ENCODE peak calls at places on chromosomes 13 and 19, in five cellular contexts. Q is iPS-NIHi11, Y is smooth muscle cell of the brain vasculature, Z is GM20000, X is endodermal cell. C is an unnamed sample.

GRCh38 chr13:66222926-66223325 is 1007.2 kb downstream of the PCDH9 start:
- DNase-seq in Q (no peak), Y (no peak), Z (peak; percentile 13), X (no peak), C (no peak)

GRCh38 chr13:113216165-113217056 is 7.0 kb downstream of the CUL4A start:
- DNase-seq in Q (peak; percentile 73), Y (no peak), Z (no peak), X (peak; percentile 74), C (no peak)

GRCh38 chr19:47805313-47805712 is 962 bp upstream of the TPRX1 start:
- DNase-seq in Q (no peak), Y (no peak), Z (no peak), X (no peak), C (no peak)

GRCh38 chr13:90696656-90697055 is 650.8 kb upstream of the MIR17HG start:
- DNase-seq in Q (no peak), Y (no peak), Z (no peak), X (no peak), C (no peak)

GRCh38 chr19:862529-863304 is 3.3 kb downstream of the CFD start:
- DNase-seq in Q (peak; percentile 83), Y (no peak), Z (peak; percentile 90), X (peak; percentile 95), C (no peak)

GRCh38 chr13:26968431-26969335 is 202.9 kb downstream of the USP12 start:
- DNase-seq in Q (no peak), Y (no peak), Z (no peak), X (peak; percentile 65), C (no peak)

GRCh38 chr13:32852568-32852967 is 163.7 kb upstream of the KL start:
- DNase-seq in Q (no peak), Y (no peak), Z (no peak), X (no peak), C (no peak)

GRCh38 chr13:27619711-27620376 is 485 bp downstream of the LNX2 start:
- DNase-seq in Q (no peak), Y (no peak), Z (no peak), X (no peak), C (peak; percentile 2)

GRCh38 chr13:32246468-32246867 is 68.7 kb downstream of the ZAR1L start:
- DNase-seq in Q (peak; percentile 82), Y (peak; percentile 49), Z (peak; percentile 70), X (peak; percentile 93), C (peak; percentile 52)

GRCh38 chr19:35162471-35163326 is 8.2 kb downstream of the FXYD5 start:
- DNase-seq in Q (no peak), Y (no peak), Z (no peak), X (no peak), C (no peak)

GRCh38 chr19:18784786-18785120 is 6.4 kb downstream of the COMP start:
- DNase-seq in Q (peak; percentile 2), Y (no peak), Z (no peak), X (no peak), C (no peak)

GRCh38 chr13:52906122-52906903 is 57.9 kb upstream of the PCDH8 start:
- DNase-seq in Q (no peak), Y (no peak), Z (no peak), X (peak; percentile 64), C (no peak)

GRCh38 chr13:109569938-109570711 is 216.3 kb downstream of the IRS2 start:
- DNase-seq in Q (no peak), Y (no peak), Z (peak; percentile 18), X (no peak), C (no peak)

GRCh38 chr19:17235618-17236413 is 9.8 kb downstream of the OCEL1 start:
- DNase-seq in Q (peak; percentile 64), Y (no peak), Z (peak; percentile 89), X (peak; percentile 85), C (peak; percentile 45)

GRCh38 chr19:55320844-55321419 is 4.2 kb downstream of the TMEM150B start:
- DNase-seq in Q (peak; percentile 27), Y (no peak), Z (no peak), X (no peak), C (no peak)

GRCh38 chr19:11088508-11089253 is 582 bp upstream of the LDLR start:
- DNase-seq in Q (no peak), Y (no peak), Z (no peak), X (no peak), C (no peak)

GRCh38 chr13:52061587-52061986 is 37.1 kb downstream of the UTP14C start:
- DNase-seq in Q (no peak), Y (no peak), Z (no peak), X (no peak), C (no peak)

GRCh38 chr19:34678085-34678412 is 571 bp downstream of the ZNF302 start:
- DNase-seq in Q (no peak), Y (no peak), Z (no peak), X (no peak), C (no peak)

GRCh38 chr13:68696907-68697306 is 1410.7 kb upstream of the ATXN8OS start:
- DNase-seq in Q (no peak), Y (no peak), Z (no peak), X (no peak), C (no peak)

GRCh38 chr19:18504886-18505610 is 16.8 kb downstream of the ELL start:
- DNase-seq in Q (no peak), Y (no peak), Z (no peak), X (no peak), C (no peak)

GRCh38 chr19:3175761-3176714 is 2.5 kb upstream of the S1PR4 start:
- DNase-seq in Q (no peak), Y (no peak), Z (no peak), X (no peak), C (peak; percentile 43)

GRCh38 chr13:50684366-50684765 is 159.1 kb downstream of the DLEU7 start:
- DNase-seq in Q (no peak), Y (no peak), Z (no peak), X (no peak), C (no peak)

GRCh38 chr13:27965740-27966640 is 3.1 kb downstream of the CDX2 start:
- DNase-seq in Q (peak; percentile 64), Y (no peak), Z (peak; percentile 41), X (peak; percentile 92), C (no peak)

GRCh38 chr13:109776575-109776974 is 9.8 kb downstream of the IRS2 start:
- DNase-seq in Q (no peak), Y (no peak), Z (no peak), X (no peak), C (no peak)

GRCh38 chr13:101977475-101977874 is 424.4 kb downstream of the FGF14 start:
- DNase-seq in Q (no peak), Y (no peak), Z (no peak), X (no peak), C (no peak)

GRCh38 chr13:97254809-97255208 is 32.7 kb downstream of the MBNL2 start:
- DNase-seq in Q (no peak), Y (no peak), Z (no peak), X (no peak), C (no peak)

GRCh38 chr13:20127563-20128458 is 33.0 kb downstream of the GJA3 start:
- DNase-seq in Q (peak; percentile 80), Y (no peak), Z (peak; percentile 82), X (peak; percentile 87), C (peak; percentile 48)

GRCh38 chr19:12484011-12484370 is 625 bp downstream of the ZNF709 start:
- DNase-seq in Q (no peak), Y (no peak), Z (no peak), X (no peak), C (no peak)

GRCh38 chr19:13277104-13277809 is 127.0 kb downstream of the IER2 start:
- DNase-seq in Q (peak; percentile 77), Y (peak; percentile 56), Z (peak; percentile 76), X (peak; percentile 81), C (peak; percentile 66)

GRCh38 chr19:41795031-41795461 is 1.3 kb upstream of the CEACAM3 start:
- DNase-seq in Q (peak; percentile 59), Y (no peak), Z (no peak), X (peak; percentile 86), C (peak; percentile 40)

GRCh38 chr13:28468520-28468915 is 26.4 kb downstream of the FLT1 start:
- DNase-seq in Q (no peak), Y (no peak), Z (no peak), X (no peak), C (no peak)

GRCh38 chr19:47073574-47073973 is 25.1 kb upstream of the TMEM160 start:
- DNase-seq in Q (no peak), Y (no peak), Z (no peak), X (no peak), C (no peak)

GRCh38 chr13:113887700-113888201 is 23.9 kb upstream of the GAS6 start:
- DNase-seq in Q (no peak), Y (no peak), Z (no peak), X (no peak), C (no peak)

GRCh38 chr19:32339988-32340874 is 5.2 kb upstream of the ZNF507 start:
- DNase-seq in Q (peak; percentile 73), Y (no peak), Z (peak; percentile 63), X (peak; percentile 86), C (peak; percentile 40)

GRCh38 chr13:100520936-100521765 is 67.4 kb downstream of the GGACT start:
- DNase-seq in Q (peak; percentile 81), Y (no peak), Z (no peak), X (peak; percentile 67), C (no peak)

GRCh38 chr13:95217920-95218830 is 83.1 kb downstream of the ABCC4 start:
- DNase-seq in Q (no peak), Y (no peak), Z (no peak), X (no peak), C (no peak)

C was measured in NCI-H460.